ENCODE peak calls at places on chromosomes 12 and 14, in five cellular contexts. One of them, this sample, is unnamed.
A peak's percentile ranks its signal among the peaks of the same experiment; 100 is the strongest.

GRCh38 chr12:125650587-125650986 is 585.4 kb downstream of the AACS start:
- DNase-seq in endodermal cell: no peak
- DNase-seq in aorta: no peak
- DNase-seq in neuronal stem cell: no peak
- DNase-seq in Peyer's patch: no peak
- DNase-seq in this sample: no peak

GRCh38 chr14:100348779-100349708 is 25.9 kb downstream of the SLC25A47 start:
- DNase-seq in aorta: no peak
- DNase-seq in neuronal stem cell: no peak
- DNase-seq in endodermal cell: peak; percentile 68
- DNase-seq in Peyer's patch: peak; percentile 63
- DNase-seq in this sample: no peak

GRCh38 chr14:64438181-64438839 is 27.0 kb upstream of the AKAP5 start:
- DNase-seq in neuronal stem cell: no peak
- DNase-seq in aorta: peak; percentile 53
- DNase-seq in endodermal cell: no peak
- DNase-seq in Peyer's patch: no peak
- DNase-seq in this sample: no peak

GRCh38 chr14:100304825-100305445 is 1.3 kb downstream of the SLC25A29 start:
- DNase-seq in Peyer's patch: peak; percentile 72
- DNase-seq in endodermal cell: peak; percentile 91
- DNase-seq in neuronal stem cell: no peak
- DNase-seq in aorta: peak; percentile 69
- DNase-seq in this sample: no peak

GRCh38 chr12:33180921-33181320 is 258.7 kb downstream of the SYT10 start:
- DNase-seq in Peyer's patch: no peak
- DNase-seq in neuronal stem cell: no peak
- DNase-seq in endodermal cell: no peak
- DNase-seq in aorta: no peak
- DNase-seq in this sample: no peak

GRCh38 chr14:78083837-78084236 is 86.3 kb upstream of the NRXN3 start:
- DNase-seq in aorta: no peak
- DNase-seq in Peyer's patch: no peak
- DNase-seq in neuronal stem cell: no peak
- DNase-seq in endodermal cell: peak; percentile 8
- DNase-seq in this sample: no peak

GRCh38 chr12:52441320-52441911 is 7.2 kb upstream of the KRT75 start:
- DNase-seq in Peyer's patch: no peak
- DNase-seq in aorta: no peak
- DNase-seq in neuronal stem cell: no peak
- DNase-seq in endodermal cell: peak; percentile 47
- DNase-seq in this sample: no peak

GRCh38 chr12:132218915-132219314 is 74.7 kb downstream of the NOC4L start:
- DNase-seq in endodermal cell: peak; percentile 93
- DNase-seq in neuronal stem cell: peak; percentile 26
- DNase-seq in aorta: no peak
- DNase-seq in Peyer's patch: no peak
- DNase-seq in this sample: no peak

GRCh38 chr14:75295061-75295461 is 16.4 kb downstream of the FOS start:
- DNase-seq in aorta: peak; percentile 76
- DNase-seq in Peyer's patch: peak; percentile 85
- DNase-seq in endodermal cell: peak; percentile 83
- DNase-seq in neuronal stem cell: peak; percentile 54
- DNase-seq in this sample: no peak

GRCh38 chr12:17411662-17412061 is 678.3 kb downstream of the RERGL start:
- DNase-seq in endodermal cell: no peak
- DNase-seq in neuronal stem cell: no peak
- DNase-seq in Peyer's patch: no peak
- DNase-seq in aorta: no peak
- DNase-seq in this sample: no peak

GRCh38 chr12:17416748-17417147 is 673.2 kb downstream of the RERGL start:
- DNase-seq in endodermal cell: no peak
- DNase-seq in aorta: no peak
- DNase-seq in neuronal stem cell: no peak
- DNase-seq in Peyer's patch: no peak
- DNase-seq in this sample: no peak
- H3K9me3 ChIP-seq in endodermal cell: peaks cover 7% of the 10 kb centered on the region
- H3K9me3 ChIP-seq in aorta: peaks cover 6% of the 10 kb centered on the region
- H3K9me3 ChIP-seq in neuronal stem cell: peaks cover 4% of the 10 kb centered on the region
- H3K9me3 ChIP-seq in Peyer's patch: no peaks in the 10 kb centered on the region
- H3K9me3 ChIP-seq in this sample: no peaks in the 10 kb centered on the region

GRCh38 chr14:61304678-61305077 is 16.7 kb upstream of the PRKCH start:
- DNase-seq in endodermal cell: no peak
- DNase-seq in Peyer's patch: no peak
- DNase-seq in neuronal stem cell: no peak
- DNase-seq in aorta: no peak
- DNase-seq in this sample: no peak

GRCh38 chr14:61308198-61308597 is 13.2 kb upstream of the PRKCH start:
- DNase-seq in neuronal stem cell: no peak
- DNase-seq in aorta: no peak
- DNase-seq in Peyer's patch: no peak
- DNase-seq in endodermal cell: no peak
- DNase-seq in this sample: no peak
- H3K9me3 ChIP-seq in neuronal stem cell: peaks cover 2% of the 10 kb centered on the region
- H3K9me3 ChIP-seq in aorta: peaks cover 2% of the 10 kb centered on the region
- H3K9me3 ChIP-seq in Peyer's patch: no peaks in the 10 kb centered on the region
- H3K9me3 ChIP-seq in endodermal cell: peaks cover 7% of the 10 kb centered on the region
- H3K9me3 ChIP-seq in this sample: no peaks in the 10 kb centered on the region

GRCh38 chr14:37594238-37594915 is 672 bp downstream of the FOXA1 start:
- DNase-seq in neuronal stem cell: peak; percentile 92
- DNase-seq in aorta: no peak
- DNase-seq in Peyer's patch: peak; percentile 85
- DNase-seq in endodermal cell: peak; percentile 93
- DNase-seq in this sample: no peak

GRCh38 chr14:37593496-37594237 is 1.4 kb downstream of the FOXA1 start:
- DNase-seq in neuronal stem cell: no peak
- DNase-seq in aorta: no peak
- DNase-seq in endodermal cell: no peak
- DNase-seq in Peyer's patch: no peak
- DNase-seq in this sample: no peak

GRCh38 chr14:37591941-37592287 is 3.1 kb downstream of the FOXA1 start:
- DNase-seq in endodermal cell: no peak
- DNase-seq in neuronal stem cell: no peak
- DNase-seq in aorta: no peak
- DNase-seq in Peyer's patch: peak; percentile 47
- DNase-seq in this sample: no peak

GRCh38 chr14:37591311-37591940 is 3.6 kb downstream of the FOXA1 start:
- DNase-seq in Peyer's patch: peak; percentile 57
- DNase-seq in neuronal stem cell: no peak
- DNase-seq in endodermal cell: peak; percentile 93
- DNase-seq in aorta: no peak
- DNase-seq in this sample: no peak

DNA sequence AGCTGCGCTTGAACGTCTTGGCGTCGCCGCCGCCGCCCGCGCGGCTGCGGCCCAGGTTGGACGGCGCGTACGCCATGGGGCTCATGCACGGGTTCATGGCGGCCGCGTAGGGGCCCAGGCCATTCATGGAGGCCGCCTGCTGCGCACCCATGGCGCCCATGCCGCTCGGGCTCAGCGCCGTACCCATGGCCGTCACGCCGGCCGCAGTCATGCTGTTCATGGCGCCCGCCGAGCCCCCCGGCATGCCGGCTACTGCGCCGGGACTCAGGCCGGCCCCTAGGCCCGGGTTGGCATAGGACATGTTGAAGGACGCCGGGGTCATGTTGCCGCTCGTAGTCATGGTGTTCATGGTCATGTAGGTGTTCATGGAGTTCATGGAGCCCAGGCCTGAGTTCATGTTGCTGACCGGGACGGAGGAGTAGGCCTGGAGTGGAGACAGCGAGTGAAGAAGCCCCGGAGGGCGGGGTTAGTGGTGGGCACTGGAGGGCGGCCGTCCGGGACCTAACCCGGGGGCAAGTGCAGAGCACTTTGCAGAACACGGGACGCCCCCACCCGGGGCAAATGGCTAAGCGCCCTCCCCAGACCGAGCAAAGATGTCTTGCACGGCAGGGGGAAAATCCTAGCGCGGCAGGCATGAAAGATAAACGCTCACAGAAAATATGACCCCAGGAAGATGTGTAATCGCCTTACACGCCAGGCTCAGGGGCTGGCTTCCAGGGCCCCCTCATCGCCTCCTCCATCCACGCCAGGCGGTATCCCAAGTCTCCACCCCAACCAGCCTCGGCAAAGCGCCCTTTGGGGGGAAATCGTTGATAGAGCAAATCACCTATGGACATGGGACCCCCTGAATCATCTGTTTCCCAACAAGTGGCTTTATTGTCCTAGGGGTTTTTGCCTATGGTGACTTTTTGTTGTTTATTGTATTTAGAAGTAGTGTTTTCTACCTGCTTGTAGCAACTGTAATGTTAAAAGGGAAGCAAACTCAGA is 2.5 kb downstream of the FOXA1 start:
- DNase-seq in aorta: no peak
- DNase-seq in Peyer's patch: peak; percentile 47
- DNase-seq in endodermal cell: peak; percentile 64
- DNase-seq in neuronal stem cell: peak; percentile 21
- DNase-seq in this sample: no peak
- H3K9me3 ChIP-seq in aorta: peaks cover 3% of the 10 kb centered on the region
- H3K9me3 ChIP-seq in Peyer's patch: no peaks in the 10 kb centered on the region
- H3K9me3 ChIP-seq in endodermal cell: no peaks in the 10 kb centered on the region
- H3K9me3 ChIP-seq in neuronal stem cell: no peaks in the 10 kb centered on the region
- H3K9me3 ChIP-seq in this sample: no peaks in the 10 kb centered on the region

GRCh38 chr12:14393736-14394135 is 28.3 kb downstream of the ATF7IP start:
- DNase-seq in Peyer's patch: no peak
- DNase-seq in aorta: no peak
- DNase-seq in neuronal stem cell: no peak
- DNase-seq in endodermal cell: no peak
- DNase-seq in this sample: no peak

GRCh38 chr12:14387472-14387871 is 22.0 kb downstream of the ATF7IP start:
- DNase-seq in endodermal cell: no peak
- DNase-seq in neuronal stem cell: no peak
- DNase-seq in Peyer's patch: no peak
- DNase-seq in aorta: no peak
- DNase-seq in this sample: no peak

GRCh38 chr12:14394317-14395058 is 29.0 kb downstream of the ATF7IP start:
- DNase-seq in endodermal cell: no peak
- DNase-seq in Peyer's patch: peak; percentile 59
- DNase-seq in neuronal stem cell: peak; percentile 63
- DNase-seq in aorta: no peak
- DNase-seq in this sample: no peak

GRCh38 chr12:14390885-14391530 is 25.5 kb downstream of the ATF7IP start:
- DNase-seq in Peyer's patch: no peak
- DNase-seq in neuronal stem cell: no peak
- DNase-seq in aorta: no peak
- DNase-seq in endodermal cell: no peak
- DNase-seq in this sample: no peak

DNA sequence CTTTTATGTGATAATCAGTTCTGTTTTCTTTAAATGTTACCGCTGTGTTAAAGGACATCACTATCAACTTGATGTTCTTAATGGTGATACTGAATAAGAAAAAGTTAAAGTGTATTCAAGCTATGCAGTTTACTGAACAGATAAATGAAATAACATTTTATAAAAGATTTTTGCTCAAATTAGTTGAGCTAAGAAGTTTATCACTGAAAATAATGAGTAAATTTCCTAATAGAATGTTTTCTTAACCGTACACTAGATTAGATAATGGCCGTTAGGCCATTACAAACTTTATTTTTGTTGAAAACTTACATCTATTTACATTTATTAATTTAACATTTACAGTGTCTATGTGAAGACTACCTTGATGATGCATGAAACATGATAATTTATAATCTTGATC is 25.0 kb downstream of the ATF7IP start:
- DNase-seq in neuronal stem cell: no peak
- DNase-seq in Peyer's patch: no peak
- DNase-seq in endodermal cell: no peak
- DNase-seq in aorta: no peak
- DNase-seq in this sample: no peak
- H3K9me3 ChIP-seq in neuronal stem cell: no peaks in the 10 kb centered on the region
- H3K9me3 ChIP-seq in Peyer's patch: no peaks in the 10 kb centered on the region
- H3K9me3 ChIP-seq in endodermal cell: peaks cover 4% of the 10 kb centered on the region
- H3K9me3 ChIP-seq in aorta: no peaks in the 10 kb centered on the region
- H3K9me3 ChIP-seq in this sample: no peaks in the 10 kb centered on the region

GRCh38 chr14:91159906-91160305 is 46.0 kb downstream of the DGLUCY start:
- DNase-seq in endodermal cell: no peak
- DNase-seq in neuronal stem cell: no peak
- DNase-seq in aorta: no peak
- DNase-seq in Peyer's patch: no peak
- DNase-seq in this sample: no peak
- H3K9me3 ChIP-seq in endodermal cell: no peaks in the 10 kb centered on the region
- H3K9me3 ChIP-seq in neuronal stem cell: no peaks in the 10 kb centered on the region
- H3K9me3 ChIP-seq in aorta: no peaks in the 10 kb centered on the region
- H3K9me3 ChIP-seq in Peyer's patch: no peaks in the 10 kb centered on the region
- H3K9me3 ChIP-seq in this sample: no peaks in the 10 kb centered on the region

GRCh38 chr12:34392741-34393085 is 370.4 kb downstream of the ALG10 start:
- DNase-seq in neuronal stem cell: no peak
- DNase-seq in Peyer's patch: no peak
- DNase-seq in aorta: peak; percentile 33
- DNase-seq in endodermal cell: no peak
- DNase-seq in this sample: no peak
- H3K9me3 ChIP-seq in neuronal stem cell: peaks cover 97% of the 10 kb centered on the region
- H3K9me3 ChIP-seq in Peyer's patch: no peaks in the 10 kb centered on the region
- H3K9me3 ChIP-seq in aorta: peaks cover 4% of the 10 kb centered on the region
- H3K9me3 ChIP-seq in endodermal cell: peaks cover 29% of the 10 kb centered on the region
- H3K9me3 ChIP-seq in this sample: no peaks in the 10 kb centered on the region

DNA sequence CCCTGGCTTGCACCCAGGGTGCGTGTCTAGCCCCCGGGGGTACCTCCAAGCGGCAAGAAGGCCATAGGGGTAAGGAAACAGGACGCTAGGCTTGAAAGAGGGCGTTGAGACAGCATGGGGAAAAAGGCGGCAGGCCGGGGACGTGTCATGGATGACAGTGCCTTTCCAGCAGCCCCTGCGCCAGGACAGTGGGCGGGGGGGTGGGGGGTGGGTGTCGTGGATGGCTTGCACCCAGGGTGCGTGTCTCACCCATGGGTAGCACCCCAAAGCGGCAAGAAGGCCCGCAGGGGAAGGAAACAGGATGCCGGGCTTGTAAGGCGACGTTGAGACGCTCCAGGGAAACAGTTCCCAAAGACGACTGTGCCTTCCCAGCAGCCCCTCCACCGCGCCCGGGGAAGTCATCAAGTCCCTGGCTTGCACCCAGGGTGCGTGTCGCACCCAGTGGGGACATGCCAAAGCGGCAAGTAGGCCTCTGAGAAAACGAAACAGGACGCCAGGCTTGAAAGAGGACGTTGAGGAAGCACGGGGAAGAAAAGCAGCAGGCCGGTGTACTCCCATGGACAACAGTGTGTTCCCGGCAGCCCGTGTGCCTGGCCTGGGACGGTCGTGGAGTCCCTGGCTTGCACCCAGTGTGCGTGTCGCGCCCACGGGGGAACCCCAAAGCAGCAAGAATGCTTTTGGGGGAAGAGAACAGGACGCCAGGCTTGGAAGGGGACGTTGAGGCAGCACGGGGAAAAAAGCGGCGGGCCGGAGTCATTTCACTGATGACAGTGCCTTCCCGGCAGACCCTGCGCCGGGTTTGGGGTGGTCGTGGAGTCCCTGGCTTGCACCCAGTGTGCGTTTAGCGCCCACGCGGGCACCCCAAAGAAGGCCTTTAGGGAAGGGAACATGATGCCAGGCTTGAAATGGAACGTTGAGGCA is 163.5 kb upstream of the ALG10B start:
- DNase-seq in Peyer's patch: no peak
- DNase-seq in aorta: no peak
- DNase-seq in neuronal stem cell: no peak
- DNase-seq in endodermal cell: no peak
- DNase-seq in this sample: no peak
- H3K9me3 ChIP-seq in Peyer's patch: no peaks in the 10 kb centered on the region
- H3K9me3 ChIP-seq in aorta: no peaks in the 10 kb centered on the region
- H3K9me3 ChIP-seq in neuronal stem cell: peaks cover 71% of the 10 kb centered on the region
- H3K9me3 ChIP-seq in endodermal cell: peaks cover 43% of the 10 kb centered on the region
- H3K9me3 ChIP-seq in this sample: no peaks in the 10 kb centered on the region